ENCODE peak calls at places on chromosomes 7 and 10, in five cellular contexts. G, Q, A, K and C are unnamed samples.

GRCh38 chr10:71260622-71261325 is 48.4 kb downstream of the UNC5B start:
- DNase-seq in Q (no peak), G (no peak), K (no peak), A (peak), C (peak)

GRCh38 chr10:74988055-74988773 is 123.2 kb upstream of the SAMD8 start:
- DNase-seq in G (no peak), A (no peak), K (no peak), Q (no peak), C (no peak)

GRCh38 chr7:4108951-4109350 is 573.1 kb upstream of the FOXK1 start:
- DNase-seq in K (no peak), Q (no peak), G (no peak), A (no peak), C (no peak)

GRCh38 chr7:138886501-138886917 is 88.5 kb upstream of the ATP6V0A4 start:
- DNase-seq in A (peak), G (peak), Q (peak), K (peak), C (peak)

GRCh38 chr10:48614481-48615383 is 9.9 kb upstream of the ARHGAP22 start:
- DNase-seq in Q (peak), G (no peak), K (no peak), A (no peak), C (no peak)

GRCh38 chr10:17742918-17743317 is 9.1 kb upstream of the TMEM236 start:
- DNase-seq in K (peak), G (peak), Q (peak), A (peak), C (peak)

GRCh38 chr10:123550680-123551096 is 115.5 kb upstream of the GPR26 start:
- DNase-seq in K (no peak), G (no peak), Q (no peak), A (no peak), C (no peak)

GRCh38 chr7:77316219-77316978 is 99.8 kb downstream of the GSAP start:
- DNase-seq in G (no peak), K (no peak), Q (no peak), A (peak), C (no peak)

GRCh38 chr10:3919676-3920308 is 134.8 kb upstream of the KLF6 start:
- DNase-seq in Q (peak), K (no peak), A (no peak), G (no peak), C (no peak)

GRCh38 chr7:5489991-5490536 is 66.4 kb upstream of the TNRC18 start:
- DNase-seq in K (no peak), Q (no peak), G (no peak), A (no peak), C (no peak)

GRCh38 chr7:5494683-5495561 is 71.3 kb upstream of the TNRC18 start:
- DNase-seq in K (peak), G (peak), A (peak), Q (peak), C (peak)

GRCh38 chr7:5494320-5494682 is 70.7 kb upstream of the TNRC18 start:
- DNase-seq in G (no peak), A (no peak), K (no peak), Q (no peak), C (no peak)

GRCh38 chr7:5491251-5492044 is 67.8 kb upstream of the TNRC18 start:
- DNase-seq in Q (no peak), G (no peak), K (no peak), A (no peak), C (no peak)

GRCh38 chr7:5492249-5493020 is 68.8 kb upstream of the TNRC18 start:
- DNase-seq in A (peak), Q (no peak), K (no peak), G (no peak), C (peak)
- TF ChIP-seq MYC in A (no peak), Q (no peak), K (no peak), G (no peak), C (no peak)

DNA sequence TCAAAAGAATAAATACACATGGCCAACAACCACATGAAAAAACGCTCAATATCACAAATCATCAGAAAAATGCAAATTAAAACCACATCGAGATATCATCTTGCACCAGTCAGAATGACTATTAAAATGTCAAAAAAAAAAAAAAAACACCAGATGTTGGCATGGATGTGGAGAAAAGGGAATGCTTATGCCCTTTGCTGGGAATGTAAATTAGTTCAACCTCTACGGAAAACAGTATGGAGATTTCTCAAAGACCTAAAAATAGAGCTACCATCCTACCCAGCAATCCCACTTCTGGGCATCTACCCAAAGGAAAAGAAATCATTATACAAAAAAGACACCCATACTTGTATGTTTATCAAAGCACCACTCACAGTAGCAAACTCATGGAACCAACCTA is 45.0 kb upstream of the DIP2C start:
- DNase-seq in A (no peak), Q (no peak), K (no peak), G (no peak), C (no peak)
- TF ChIP-seq MYC in A (no peak), Q (no peak), K (no peak), G (no peak), C (no peak)

GRCh38 chr7:106681815-106682495 is 21.0 kb upstream of the CCDC71L start:
- DNase-seq in Q (peak), K (no peak), A (no peak), G (peak), C (no peak)
- TF ChIP-seq MYC in Q (no peak), K (no peak), A (no peak), G (no peak), C (no peak)

DNA sequence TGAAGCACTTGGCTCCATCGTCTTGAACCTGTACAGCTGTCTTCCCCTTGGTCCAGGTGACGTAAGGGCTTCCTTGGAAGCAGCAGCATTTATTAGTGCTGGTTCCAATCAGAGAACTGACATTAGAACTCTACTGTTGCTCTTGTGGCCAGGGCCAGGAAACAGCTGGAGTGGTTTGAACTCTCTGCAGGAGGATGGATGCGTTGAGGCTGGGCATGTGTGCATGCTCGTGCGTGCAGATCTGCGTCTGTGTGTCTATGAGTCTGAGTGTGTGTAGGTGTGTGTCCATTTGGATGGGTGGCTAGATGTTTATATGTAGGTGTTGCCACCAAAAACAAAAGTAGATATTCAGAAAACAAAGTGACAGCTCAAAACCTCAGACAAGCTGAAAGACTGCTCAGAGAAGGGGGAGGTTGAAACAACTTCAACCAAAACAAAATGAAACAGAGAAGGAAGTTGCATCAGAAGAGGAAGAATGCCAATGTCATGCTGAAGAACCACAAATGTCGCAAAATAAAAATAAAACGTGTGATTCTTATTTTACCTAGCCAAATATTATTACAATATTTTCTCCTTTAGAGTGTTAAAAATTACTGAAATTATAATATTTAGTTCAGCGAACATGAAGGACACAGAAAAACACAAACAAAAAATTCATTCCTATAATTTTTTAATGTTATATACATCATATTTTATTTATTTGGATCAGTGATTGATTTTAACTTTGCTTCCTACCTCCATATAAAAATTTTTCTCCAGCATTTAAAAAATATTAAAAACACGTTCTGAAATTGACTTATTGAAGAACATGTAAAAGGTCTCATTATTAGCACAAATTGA is 96.1 kb upstream of the MKLN1 start:
- DNase-seq in G (peak), Q (no peak), K (no peak), A (peak), C (no peak)
- TF ChIP-seq MYC in G (no peak), Q (no peak), K (no peak), A (peak), C (no peak)

GRCh38 chr7:22114440-22114981 is 168.8 kb upstream of the CDCA7L start:
- DNase-seq in Q (peak), K (no peak), A (no peak), G (no peak), C (no peak)

GRCh38 chr7:22113041-22113440 is 167.3 kb upstream of the CDCA7L start:
- DNase-seq in Q (no peak), K (no peak), A (no peak), G (no peak), C (no peak)

GRCh38 chr7:22117222-22117621 is 171.5 kb upstream of the CDCA7L start:
- DNase-seq in G (no peak), A (no peak), Q (no peak), K (no peak), C (no peak)

GRCh38 chr7:22120391-22121053 is 174.8 kb upstream of the CDCA7L start:
- DNase-seq in Q (no peak), K (no peak), G (no peak), A (no peak), C (no peak)

DNA sequence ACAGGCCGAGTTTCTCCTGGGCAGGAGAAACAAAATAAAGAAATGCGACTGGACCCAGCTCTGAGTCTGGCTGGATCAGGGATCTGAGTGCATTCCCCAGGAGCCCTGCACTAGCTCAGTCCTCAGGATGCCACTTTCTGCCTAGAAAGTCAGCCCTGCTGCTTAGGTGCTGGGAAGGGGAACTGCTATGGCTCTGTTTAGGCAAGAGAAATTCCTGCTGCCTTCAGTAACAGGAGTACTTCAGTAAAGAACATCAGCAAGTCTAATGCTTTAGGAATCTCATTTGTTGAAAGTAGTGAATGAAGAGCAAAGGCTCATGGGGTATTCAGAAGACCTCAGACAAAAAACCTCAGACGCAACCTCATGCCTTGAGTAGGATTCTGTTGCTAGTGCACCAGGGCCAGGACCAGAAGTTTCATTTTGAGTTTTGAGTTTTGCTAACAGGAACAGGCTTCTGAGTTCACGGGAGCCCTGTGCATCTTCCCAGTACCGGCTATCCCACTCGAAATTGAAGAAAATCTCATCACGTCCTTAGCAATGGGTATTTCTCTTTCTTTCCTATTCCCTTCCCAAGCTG is 170.8 kb upstream of the CDCA7L start:
- DNase-seq in A (no peak), Q (no peak), G (no peak), K (no peak), C (no peak)
- TF ChIP-seq MYC in A (no peak), Q (no peak), G (no peak), K (no peak), C (no peak)